ENCODE peak calls at places on chromosome 3, in five cellular contexts. C is AG04449; D is SW480; X is cardiac fibroblast; R is stimulated activated CD4-positive, alpha-beta T cell treated with anti-CD3 and anti-CD28 coated beads, Interleukin-2, amount 100 ng/mL, for 24 hours. F is an unnamed sample.

GRCh38 chr3:126205717-126206655 is 25.6 kb upstream of the ALDH1L1 start:
- DNase-seq in D (no peak), X (peak), C (no peak), R (no peak), F (no peak)

GRCh38 chr3:134644731-134645514 is 5.9 kb downstream of the KY start:
- DNase-seq in C (no peak), R (no peak), X (no peak), D (no peak), F (no peak)

GRCh38 chr3:115834068-115834467 is 210.8 kb downstream of the GAP43 start:
- DNase-seq in C (peak), X (peak), D (no peak), R (no peak), F (peak)

GRCh38 chr3:70550723-70551319 is 238.4 kb upstream of the MDFIC2 start:
- DNase-seq in C (no peak), D (peak), X (peak), R (peak), F (no peak)

GRCh38 chr3:10283638-10284037 is 9.1 kb downstream of the GHRL start:
- DNase-seq in X (no peak), C (no peak), R (no peak), D (no peak), F (no peak)

GRCh38 chr3:88031543-88032148 is 27.2 kb downstream of the CGGBP1 start:
- DNase-seq in D (peak), C (no peak), X (peak), R (no peak), F (no peak)

GRCh38 chr3:3065876-3066275 is 44.3 kb downstream of the IL5RA start:
- DNase-seq in X (peak), R (no peak), D (no peak), C (no peak), F (no peak)

GRCh38 chr3:5504135-5504534 is 316.6 kb downstream of the EDEM1 start:
- DNase-seq in X (no peak), C (no peak), R (no peak), D (no peak), F (no peak)

GRCh38 chr3:56799251-56799882 is 2.4 kb downstream of the ARHGEF3 start:
- DNase-seq in C (no peak), D (peak), R (no peak), X (peak), F (no peak)

GRCh38 chr3:165446555-165446954 is 250.4 kb upstream of the SLITRK3 start:
- DNase-seq in R (no peak), D (no peak), X (no peak), C (no peak), F (no peak)

GRCh38 chr3:194494951-194495374 is 8.2 kb upstream of the ATP13A3 start:
- DNase-seq in C (no peak), R (no peak), X (no peak), D (no peak), F (no peak)

GRCh38 chr3:155377861-155378260 is 84.4 kb upstream of the STRIT1 start:
- DNase-seq in X (no peak), D (no peak), C (no peak), R (no peak), F (no peak)

GRCh38 chr3:106161236-106161635 is 292.4 kb upstream of the CBLB start:
- DNase-seq in R (no peak), C (no peak), D (no peak), X (no peak), F (no peak)

GRCh38 chr3:13165576-13165975 is 92.3 kb upstream of the IQSEC1 start:
- DNase-seq in D (no peak), X (no peak), R (no peak), C (no peak), F (no peak)

GRCh38 chr3:85912981-85913380 is 954.2 kb downstream of the CADM2 start:
- DNase-seq in R (no peak), D (no peak), C (no peak), X (no peak), F (no peak)

GRCh38 chr3:195105389-195105788 is 165.6 kb downstream of the XXYLT1 start:
- DNase-seq in C (no peak), X (no peak), R (no peak), D (no peak), F (no peak)

GRCh38 chr3:101453966-101454365 is 59.0 kb downstream of the SENP7 start:
- DNase-seq in X (peak), R (no peak), D (no peak), C (peak), F (no peak)

GRCh38 chr3:184908859-184909258 is 96.9 kb downstream of the VPS8 start:
- DNase-seq in D (no peak), X (no peak), R (no peak), C (no peak), F (no peak)

GRCh38 chr3:112689385-112689784 is 48.4 kb upstream of the CCDC80 start:
- DNase-seq in D (no peak), R (no peak), C (no peak), X (no peak), F (no peak)

GRCh38 chr3:187955076-187955952 is 198.6 kb upstream of the LPP start:
- DNase-seq in X (peak), R (no peak), C (peak), D (no peak), F (no peak)

GRCh38 chr3:13068269-13069010 is 4.8 kb downstream of the IQSEC1 start:
- DNase-seq in C (no peak), R (no peak), D (no peak), X (no peak), F (no peak)

GRCh38 chr3:45910892-45911291 is 24.5 kb downstream of the CCR9 start:
- DNase-seq in D (no peak), X (no peak), C (no peak), R (no peak), F (no peak)

GRCh38 chr3:138065939-138066338 is 49.5 kb downstream of the DZIP1L start:
- DNase-seq in R (no peak), D (no peak), X (no peak), C (no peak), F (no peak)

GRCh38 chr3:52407779-52408178 is 37.1 kb downstream of the SEMA3G start:
- DNase-seq in R (no peak), D (no peak), C (no peak), X (no peak), F (no peak)

GRCh38 chr3:146308682-146309081 is 57.8 kb upstream of the PLSCR4 start:
- DNase-seq in C (peak), X (peak), R (no peak), D (no peak), F (peak)

GRCh38 chr3:9704343-9705322 is 1.0 kb downstream of the CPNE9 start:
- DNase-seq in C (no peak), X (peak), D (peak), R (peak), F (no peak)

GRCh38 chr3:160448845-160449659 is 534 bp downstream of the TRIM59 start:
- DNase-seq in C (no peak), D (peak), X (peak), R (no peak), F (no peak)

GRCh38 chr3:189721873-189722665 is 90.9 kb downstream of the TP63 start:
- DNase-seq in C (no peak), D (no peak), X (no peak), R (no peak), F (no peak)

GRCh38 chr3:108511490-108511889 is 1.1 kb upstream of the MYH15 start:
- DNase-seq in X (no peak), C (no peak), R (no peak), D (no peak), F (no peak)

GRCh38 chr3:149589332-149589731 is 68.5 kb downstream of the WWTR1 start:
- DNase-seq in R (no peak), X (peak), C (no peak), D (no peak), F (no peak)

GRCh38 chr3:81816473-81817260 is 55.2 kb upstream of the GBE1 start:
- DNase-seq in D (no peak), R (no peak), X (peak), C (no peak), F (no peak)

GRCh38 chr3:155494332-155494731 is 200.8 kb upstream of the STRIT1 start:
- DNase-seq in D (no peak), C (no peak), X (no peak), R (no peak), F (no peak)

GRCh38 chr3:113626513-113627371 is 69.7 kb downstream of the USF3 start:
- DNase-seq in D (peak), R (peak), X (peak), C (peak), F (peak)

GRCh38 chr3:108292905-108293328 is 3.4 kb upstream of the HHLA2 start:
- DNase-seq in R (no peak), X (no peak), C (no peak), D (no peak), F (no peak)

F was measured in HS-27A.